ENCODE peak calls at places on chromosome 16, in eight cellular contexts. V is SK-N-SH, J is tibial nerve, C is stomach, R is esophagus muscularis mucosa, I is A549, A is transverse colon, E is ovary. Z is an unnamed sample.

GRCh38 chr16:66358231-66358630 is 8.3 kb upstream of the CDH5 start:
- DNase-seq in A (no peak), C (no peak), I (no peak), E (no peak), V (no peak), J (no peak), R (no peak), Z (no peak)

GRCh38 chr16:47940466-47940865 is 215.3 kb downstream of the ABCC12 start:
- DNase-seq in R (no peak), C (no peak), I (no peak), J (no peak), V (no peak), E (no peak), A (no peak), Z (no peak)

GRCh38 chr16:73848993-73849392 is 447.6 kb upstream of the PSMD7 start:
- DNase-seq in E (no peak), V (no peak), J (no peak), C (no peak), A (peak; percentile 78), I (peak; percentile 4), R (no peak), Z (no peak)

GRCh38 chr16:56451753-56452689 is 667 bp downstream of the OGFOD1 start:
- DNase-seq in A (peak; percentile 26), R (no peak), E (no peak), C (no peak), J (no peak), I (peak; percentile 11), V (peak; percentile 44), Z (no peak)

GRCh38 chr16:21597571-21598030 is 1.8 kb upstream of the METTL9 start:
- DNase-seq in C (no peak), E (no peak), R (no peak), V (no peak), J (no peak), I (no peak), A (no peak), Z (no peak)

GRCh38 chr16:19835989-19836421 is 48.6 kb downstream of the GPRC5B start:
- DNase-seq in E (no peak), J (no peak), I (no peak), A (no peak), C (no peak), R (no peak), V (no peak), Z (no peak)

GRCh38 chr16:29745853-29746345 is at the start of gene C16orf54:
- DNase-seq in A (peak; percentile 87), E (no peak), I (no peak), R (peak; percentile 93), C (peak; percentile 73), J (peak; percentile 38), V (no peak), Z (peak; percentile 88)

GRCh38 chr16:86884256-86884655 is 305.9 kb downstream of the FOXL1 start:
- DNase-seq in I (no peak), A (no peak), V (no peak), R (no peak), C (no peak), J (no peak), E (no peak), Z (no peak)

GRCh38 chr16:14015948-14016347 is 55.2 kb upstream of the MRTFB start:
- DNase-seq in R (no peak), C (no peak), V (no peak), A (no peak), I (peak; percentile 83), J (no peak), E (no peak), Z (peak; percentile 50)

GRCh38 chr16:27169511-27170071 is 33.7 kb upstream of the KDM8 start:
- DNase-seq in E (no peak), C (peak; percentile 40), I (peak; percentile 68), A (peak; percentile 28), R (no peak), J (no peak), V (peak; percentile 29), Z (peak; percentile 31)

GRCh38 chr16:79076039-79076767 is 524.3 kb downstream of the MAF start:
- DNase-seq in E (no peak), A (no peak), I (no peak), V (no peak), J (no peak), C (no peak), R (no peak), Z (no peak)

GRCh38 chr16:23424292-23424958 is 28.6 kb downstream of the COG7 start:
- DNase-seq in J (no peak), E (peak; percentile 50), A (peak; percentile 84), C (no peak), R (no peak), I (peak; percentile 90), V (no peak), Z (peak; percentile 73)

GRCh38 chr16:68781784-68782183 is 44.7 kb downstream of the CDH1 start:
- DNase-seq in R (no peak), C (no peak), V (no peak), E (no peak), A (no peak), J (no peak), I (no peak), Z (no peak)

GRCh38 chr16:15946257-15947044 is 3.0 kb upstream of the ABCC1 start:
- DNase-seq in C (no peak), E (no peak), J (no peak), R (no peak), V (no peak), I (peak; percentile 93), A (no peak), Z (no peak)

GRCh38 chr16:84850714-84851113 is 30.9 kb downstream of the CRISPLD2 start:
- DNase-seq in C (no peak), V (no peak), A (no peak), J (no peak), E (no peak), R (no peak), I (no peak), Z (no peak)

GRCh38 chr16:84847554-84848415 is 28.0 kb downstream of the CRISPLD2 start:
- DNase-seq in J (no peak), R (no peak), A (no peak), V (peak; percentile 30), I (no peak), E (no peak), C (no peak), Z (no peak)

GRCh38 chr16:84851192-84852127 is 31.7 kb downstream of the CRISPLD2 start:
- DNase-seq in V (no peak), I (peak; percentile 91), A (no peak), C (peak; percentile 37), E (no peak), R (no peak), J (no peak), Z (peak; percentile 85)

GRCh38 chr16:84849751-84850150 is 30.0 kb downstream of the CRISPLD2 start:
- DNase-seq in C (no peak), V (no peak), E (no peak), R (no peak), A (no peak), I (no peak), J (no peak), Z (no peak)

GRCh38 chr16:84848991-84849634 is 29.3 kb downstream of the CRISPLD2 start:
- DNase-seq in I (no peak), R (no peak), E (no peak), A (no peak), J (no peak), V (no peak), C (no peak), Z (peak; percentile 50)
- TF ChIP-seq EP300 in I (no peak), R (no peak), E (no peak), A (no peak), J (peak; percentile 34), V (no peak), C (no peak), Z (no peak)

DNA sequence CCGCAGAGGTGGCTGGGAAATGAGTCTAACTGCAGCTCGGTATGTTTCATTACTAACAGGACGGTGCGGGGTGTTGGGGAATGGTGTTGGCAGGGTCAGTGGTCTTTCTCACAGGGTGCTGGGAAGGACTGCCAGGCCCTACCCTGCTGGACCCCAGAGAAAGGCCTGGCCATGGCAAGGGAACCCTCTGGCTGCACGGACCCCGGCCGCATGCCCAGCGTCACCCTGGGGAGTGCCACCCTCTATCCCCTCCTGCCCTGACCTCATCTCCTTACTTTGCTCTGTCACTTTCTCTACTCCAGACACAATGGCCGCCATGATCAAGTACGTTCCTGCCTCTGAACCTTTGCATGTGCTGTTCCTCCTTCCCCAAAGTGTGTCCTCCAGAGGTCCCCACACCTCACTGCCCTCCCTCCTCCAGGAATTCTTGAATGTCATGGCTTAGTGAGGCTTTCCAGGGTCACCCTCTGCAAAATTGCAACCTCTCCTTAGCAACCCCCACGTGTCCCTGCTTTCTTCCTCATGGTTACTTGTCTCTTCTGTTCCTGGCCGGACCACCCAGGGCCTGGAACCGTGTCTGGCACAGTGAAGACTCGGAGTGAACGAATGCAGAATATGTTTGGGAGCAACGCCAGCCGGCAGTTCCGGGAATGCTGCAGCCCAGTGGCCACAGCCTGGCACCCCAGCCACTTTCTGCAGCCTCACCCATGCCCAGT is 15.2 kb downstream of the ADAD2 start:
- DNase-seq in V (no peak), R (no peak), A (no peak), E (no peak), I (no peak), C (no peak), J (no peak), Z (peak; percentile 50)
- H3K27ac ChIP-seq in V (no peak overlapping the region), R (no peak overlapping the region), A (no peak overlapping the region), E (no peak overlapping the region), I (no peak overlapping the region), C (no peak overlapping the region), J (no peak overlapping the region), Z (no peak overlapping the region)

GRCh38 chr16:89361756-89362155 is 128.6 kb downstream of the ANKRD11 start:
- DNase-seq in R (no peak), I (no peak), V (no peak), A (no peak), E (no peak), C (no peak), J (no peak), Z (no peak)

GRCh38 chr16:89365044-89365467 is 125.3 kb downstream of the ANKRD11 start:
- DNase-seq in J (no peak), C (no peak), V (peak; percentile 24), I (no peak), E (no peak), A (no peak), R (no peak), Z (no peak)

GRCh38 chr16:89364603-89365002 is 125.8 kb downstream of the ANKRD11 start:
- DNase-seq in I (no peak), C (peak; percentile 74), V (peak; percentile 75), E (peak; percentile 60), R (no peak), A (no peak), J (no peak), Z (no peak)

GRCh38 chr16:89365996-89366395 is 124.4 kb downstream of the ANKRD11 start:
- DNase-seq in R (no peak), J (no peak), I (no peak), V (no peak), C (no peak), A (no peak), E (no peak), Z (no peak)

GRCh38 chr16:89363621-89364393 is 126.6 kb downstream of the ANKRD11 start:
- DNase-seq in A (peak; percentile 51), J (no peak), V (peak; percentile 21), I (peak; percentile 65), E (no peak), R (no peak), C (peak; percentile 56), Z (no peak)
- TF ChIP-seq EP300 in A (no peak), J (no peak), V (no peak), I (no peak), E (no peak), R (no peak), C (no peak), Z (no peak)

DNA sequence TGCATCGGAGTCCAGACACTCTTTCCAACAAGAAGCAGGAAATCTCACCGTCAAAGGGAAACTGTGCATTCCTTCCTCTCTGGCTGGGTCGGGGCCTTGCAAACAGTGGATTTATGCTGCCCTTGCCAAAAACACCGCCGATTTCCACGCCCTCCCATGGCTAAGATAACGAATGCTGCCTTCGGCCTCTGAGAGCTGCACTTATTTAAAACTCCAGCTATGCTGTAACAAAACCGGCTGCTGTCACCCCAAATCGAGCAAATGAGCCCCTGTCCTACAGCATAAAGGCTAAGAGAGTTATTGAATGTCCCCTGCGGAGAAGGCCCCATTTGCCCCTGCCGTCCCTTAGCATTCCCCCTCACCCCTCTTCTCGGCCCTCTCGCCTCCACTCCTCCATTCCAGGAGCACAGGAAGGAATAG is 275.5 kb upstream of the IRX5 start:
- DNase-seq in I (no peak), J (peak; percentile 10), A (no peak), C (peak; percentile 83), V (no peak), R (no peak), E (peak; percentile 55), Z (peak; percentile 55)
- H3K27ac ChIP-seq in I (no peak overlapping the region), J (no peak overlapping the region), A (no peak overlapping the region), C (peak overlapping the region; percentile 72), V (no peak overlapping the region), R (no peak overlapping the region), E (no peak overlapping the region), Z (peak overlapping the region; percentile 71)

Z was measured in upper lobe of left lung.